ENCODE peak calls at places on chromosomes 16 and 17, in eight cellular contexts. A is gastrocnemius medialis, T is transverse colon, Y is A549, Z is right lobe of liver, O is prostate gland, H is endothelial cell of umbilical vein, D is esophagus squamous epithelium. I is an unnamed sample.

GRCh38 chr16:9364721-9365693 is 273.6 kb downstream of the HAPSTR1 start:
- DNase-seq in A (peak; percentile 75), T (peak; percentile 66), Y (no peak), Z (peak; percentile 75), O (peak; percentile 96), H (no peak), D (no peak), I (peak; percentile 98)

GRCh38 chr17:15262291-15263205 is 2.6 kb downstream of the PMP22 start:
- DNase-seq in A (peak; percentile 94), T (peak; percentile 85), Y (peak; percentile 97), Z (peak; percentile 75), O (peak; percentile 56), H (peak; percentile 63), D (peak; percentile 28), I (peak; percentile 61)

GRCh38 chr16:733382-734207 is 6.7 kb downstream of the HAGHL start:
- DNase-seq in A (no peak), T (no peak), Y (no peak), Z (no peak), O (no peak), H (no peak), D (no peak), I (no peak)

GRCh38 chr16:6642271-6642670 is 690.4 kb upstream of the RBFOX1 start:
- DNase-seq in A (no peak), T (no peak), Y (no peak), Z (no peak), O (no peak), H (no peak), D (no peak), I (no peak)

GRCh38 chr17:13561606-13562270 is 40.0 kb downstream of the HS3ST3A1 start:
- DNase-seq in A (no peak), T (peak; percentile 8), Y (peak; percentile 52), Z (no peak), O (no peak), H (no peak), D (no peak), I (no peak)

GRCh38 chr16:4367393-4367856 is 4.2 kb upstream of the VASN start:
- DNase-seq in A (no peak), T (no peak), Y (no peak), Z (no peak), O (no peak), H (no peak), D (no peak), I (no peak)

GRCh38 chr16:75048546-75048945 is 49.7 kb downstream of the ZNRF1 start:
- DNase-seq in A (no peak), T (no peak), Y (no peak), Z (peak; percentile 50), O (no peak), H (no peak), D (no peak), I (no peak)

GRCh38 chr17:17381438-17382059 is 78.4 kb downstream of the NT5M start:
- DNase-seq in A (no peak), T (no peak), Y (no peak), Z (no peak), O (no peak), H (no peak), D (no peak), I (no peak)

GRCh38 chr16:10751291-10751697 is 7.7 kb downstream of the NUBP1 start:
- DNase-seq in A (no peak), T (no peak), Y (no peak), Z (peak; percentile 42), O (no peak), H (no peak), D (no peak), I (no peak)

GRCh38 chr16:53726625-53727024 is 22.7 kb downstream of the FTO start:
- DNase-seq in A (no peak), T (no peak), Y (no peak), Z (no peak), O (no peak), H (no peak), D (no peak), I (no peak)

GRCh38 chr16:28556914-28557320 is 3.2 kb downstream of the SGF29 start:
- DNase-seq in A (no peak), T (no peak), Y (no peak), Z (no peak), O (no peak), H (no peak), D (no peak), I (no peak)

GRCh38 chr16:28554634-28555423 is 1.1 kb downstream of the SGF29 start:
- DNase-seq in A (no peak), T (no peak), Y (no peak), Z (no peak), O (no peak), H (no peak), D (no peak), I (no peak)

GRCh38 chr16:28555593-28555992 is 1.9 kb downstream of the SGF29 start:
- DNase-seq in A (no peak), T (no peak), Y (no peak), Z (no peak), O (no peak), H (no peak), D (no peak), I (no peak)

GRCh38 chr16:28549301-28549899 is 4.3 kb upstream of the SGF29 start:
- DNase-seq in A (no peak), T (no peak), Y (peak; percentile 45), Z (no peak), O (no peak), H (peak; percentile 47), D (no peak), I (no peak)

GRCh38 chr16:28553776-28554633 is at the start of gene SGF29:
- DNase-seq in A (peak; percentile 87), T (peak; percentile 95), Y (peak; percentile 90), Z (peak; percentile 91), O (peak; percentile 89), H (peak; percentile 94), D (peak; percentile 44), I (peak; percentile 94)
- TF ChIP-seq POLR2A in A (peak; percentile 89), T (peak; percentile 94), Y (peak; percentile 97), Z (peak; percentile 94), O (peak; percentile 92), H (peak; percentile 96), D (peak; percentile 75), I (peak; percentile 95)

GRCh38 chr17:81367171-81367570 is 28.1 kb upstream of the BAHCC1 start:
- DNase-seq in A (no peak), T (no peak), Y (no peak), Z (no peak), O (no peak), H (no peak), D (no peak), I (no peak)

GRCh38 chr17:81365601-81366585 is 29.4 kb upstream of the BAHCC1 start:
- DNase-seq in A (no peak), T (peak; percentile 83), Y (no peak), Z (no peak), O (peak; percentile 94), H (peak; percentile 84), D (no peak), I (peak; percentile 95)

GRCh38 chr17:81365148-81365600 is 30.1 kb upstream of the BAHCC1 start:
- DNase-seq in A (no peak), T (peak; percentile 77), Y (no peak), Z (no peak), O (peak; percentile 89), H (peak; percentile 61), D (no peak), I (peak; percentile 85)

GRCh38 chr17:81366648-81367047 is 28.6 kb upstream of the BAHCC1 start:
- DNase-seq in A (no peak), T (no peak), Y (no peak), Z (no peak), O (no peak), H (no peak), D (no peak), I (no peak)

DNA sequence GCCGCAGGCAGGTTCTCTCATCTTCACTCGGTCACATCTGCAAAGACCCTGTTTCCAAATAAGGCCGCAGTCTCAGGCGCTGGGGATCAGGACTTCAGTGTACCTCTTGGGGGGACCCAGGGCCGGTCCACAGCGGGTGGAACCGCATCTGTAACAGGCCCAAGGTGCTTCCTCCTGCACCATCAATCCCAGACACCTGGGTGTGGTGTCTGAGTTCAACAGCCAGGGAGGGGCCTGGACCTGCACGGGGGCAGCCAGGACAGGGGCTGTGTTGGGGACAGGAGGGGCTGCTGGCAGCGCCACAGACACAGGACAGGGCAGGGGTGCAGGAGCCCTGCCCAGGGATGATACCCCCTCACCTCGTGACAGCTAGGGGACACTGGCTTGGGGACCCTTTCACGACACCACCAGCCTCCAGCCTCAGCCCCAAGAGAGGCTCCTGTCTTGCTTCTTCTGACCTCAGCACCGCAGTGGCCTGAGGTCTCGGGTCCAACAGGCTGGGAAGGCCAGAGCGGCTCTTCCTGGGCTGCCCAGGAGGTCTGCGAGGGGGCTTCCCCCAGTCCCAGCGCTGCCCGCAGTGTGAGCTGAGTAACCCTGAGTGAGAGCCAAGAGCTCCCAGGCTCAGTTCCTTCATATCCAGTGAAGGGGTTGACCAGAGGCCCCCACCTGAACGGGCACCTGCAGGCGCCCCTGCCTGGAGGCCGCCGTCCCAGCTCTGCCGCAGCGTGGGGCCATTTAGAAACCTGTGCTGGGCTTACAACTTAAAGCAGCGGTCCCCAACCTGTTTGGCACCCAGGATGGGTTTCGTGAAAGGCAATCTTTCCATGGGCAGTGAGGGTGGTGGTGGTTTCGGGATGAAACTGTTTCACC is 30.7 kb upstream of the BAHCC1 start:
- DNase-seq in A (no peak), T (peak; percentile 31), Y (no peak), Z (no peak), O (no peak), H (no peak), D (no peak), I (no peak)
- H3K4me3 ChIP-seq in A (peak overlapping the region; percentile 33), T (no peak overlapping the region), Y (no peak overlapping the region), Z (no peak overlapping the region), O (no peak overlapping the region), H (no peak overlapping the region), D (peak overlapping the region; percentile 24), I (no peak overlapping the region)

DNA sequence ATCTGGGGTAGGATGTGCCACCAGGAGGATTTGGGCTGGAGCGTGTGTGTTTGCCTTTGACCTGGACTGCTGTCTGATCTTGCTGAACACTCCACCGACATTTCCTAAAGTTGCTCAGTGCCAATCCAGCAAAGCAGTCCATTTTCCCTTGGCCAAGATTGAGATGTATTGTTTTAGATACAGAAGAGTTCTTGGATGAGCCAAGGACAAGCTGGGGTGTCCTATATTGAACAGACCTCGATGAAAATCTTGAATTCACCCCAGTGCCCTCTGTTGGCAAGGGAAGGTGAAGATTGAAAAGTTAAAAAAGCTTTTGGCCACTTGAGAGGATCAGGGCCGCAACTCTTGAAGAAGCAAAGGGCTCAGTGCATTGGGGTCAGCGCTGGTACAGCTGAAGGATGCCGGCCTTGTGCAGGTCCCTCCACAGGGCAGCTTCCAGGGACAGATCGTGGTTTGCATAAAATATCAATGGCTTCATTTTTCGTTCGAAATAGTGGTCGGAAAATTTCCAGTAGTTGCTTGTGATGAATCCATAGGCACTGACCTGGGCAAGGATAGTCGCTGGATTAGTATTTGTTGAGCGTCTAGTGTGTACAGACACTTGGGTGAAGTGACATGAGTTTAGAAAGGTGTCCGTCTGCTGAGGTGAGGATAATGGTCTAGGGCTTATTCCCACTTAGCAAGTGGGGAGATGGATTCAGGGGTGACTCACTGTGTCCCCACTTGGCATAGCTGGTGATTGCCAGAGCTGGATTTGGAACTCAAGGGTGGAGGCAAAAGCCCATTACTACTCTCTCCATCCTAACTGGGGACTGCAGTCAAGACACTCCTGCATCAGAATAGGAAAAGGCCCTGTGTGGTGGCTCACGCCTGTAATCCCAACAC is 19.7 kb downstream of the ST6GALNAC2 start:
- DNase-seq in A (no peak), T (no peak), Y (no peak), Z (no peak), O (no peak), H (no peak), D (no peak), I (no peak)
- TF ChIP-seq CTCF in A (no peak), T (no peak), Y (peak; percentile 11), Z (no peak), O (no peak), H (no peak), D (no peak), I (no peak)

GRCh38 chr16:28491080-28491969 is 549 bp downstream of the CLN3 start:
- DNase-seq in A (no peak), T (peak; percentile 53), Y (peak; percentile 43), Z (peak; percentile 53), O (peak; percentile 21), H (peak; percentile 33), D (no peak), I (peak; percentile 50)
- TF ChIP-seq POLR2A in A (no peak), T (no peak), Y (no peak), Z (no peak), O (no peak), H (no peak), D (no peak), I (no peak)

I was measured in body of pancreas.